ENCODE peak calls at places on chromosomes 6 and 20, in seven cellular contexts. One of them, this sample, is unnamed.

GRCh38 chr20:35768731-35769664 is 2.8 kb upstream of the PHF20 start:
- DNase-seq in dermis microvascular lymphatic vessel endothelial cell: no peak
- DNase-seq in stimulated activated CD8-positive, alpha-beta memory T cell treated with anti-CD3 and anti-CD28 coated beads, Interleukin-2, amount 100 ng/mL, for 1 hour: peak
- DNase-seq in choroid plexus epithelial cell: peak
- DNase-seq in hypothalamus: peak
- DNase-seq in posterior cingulate gyrus: peak
- DNase-seq in right atrium auricular region: peak
- DNase-seq in this sample: peak

GRCh38 chr20:5511930-5512329 is 195.2 kb upstream of the PROKR2 start:
- DNase-seq in dermis microvascular lymphatic vessel endothelial cell: no peak
- DNase-seq in stimulated activated CD8-positive, alpha-beta memory T cell treated with anti-CD3 and anti-CD28 coated beads, Interleukin-2, amount 100 ng/mL, for 1 hour: no peak
- DNase-seq in choroid plexus epithelial cell: no peak
- DNase-seq in hypothalamus: no peak
- DNase-seq in posterior cingulate gyrus: no peak
- DNase-seq in right atrium auricular region: no peak
- DNase-seq in this sample: no peak

GRCh38 chr6:119566546-119567263 is 217.1 kb upstream of the MAN1A1 start:
- DNase-seq in dermis microvascular lymphatic vessel endothelial cell: no peak
- DNase-seq in stimulated activated CD8-positive, alpha-beta memory T cell treated with anti-CD3 and anti-CD28 coated beads, Interleukin-2, amount 100 ng/mL, for 1 hour: no peak
- DNase-seq in choroid plexus epithelial cell: no peak
- DNase-seq in hypothalamus: no peak
- DNase-seq in posterior cingulate gyrus: no peak
- DNase-seq in right atrium auricular region: no peak
- DNase-seq in this sample: no peak

GRCh38 chr20:25217161-25218108 is 21.9 kb downstream of the ENTPD6 start:
- DNase-seq in dermis microvascular lymphatic vessel endothelial cell: no peak
- DNase-seq in stimulated activated CD8-positive, alpha-beta memory T cell treated with anti-CD3 and anti-CD28 coated beads, Interleukin-2, amount 100 ng/mL, for 1 hour: no peak
- DNase-seq in choroid plexus epithelial cell: no peak
- DNase-seq in hypothalamus: no peak
- DNase-seq in posterior cingulate gyrus: no peak
- DNase-seq in right atrium auricular region: no peak
- DNase-seq in this sample: no peak

GRCh38 chr20:37804584-37805566 is 98.1 kb upstream of the VSTM2L start:
- DNase-seq in dermis microvascular lymphatic vessel endothelial cell: no peak
- DNase-seq in stimulated activated CD8-positive, alpha-beta memory T cell treated with anti-CD3 and anti-CD28 coated beads, Interleukin-2, amount 100 ng/mL, for 1 hour: no peak
- DNase-seq in choroid plexus epithelial cell: peak
- DNase-seq in hypothalamus: peak
- DNase-seq in posterior cingulate gyrus: no peak
- DNase-seq in right atrium auricular region: no peak
- DNase-seq in this sample: no peak

GRCh38 chr20:61169870-61170269 is 82.2 kb upstream of the CDH4 start:
- DNase-seq in dermis microvascular lymphatic vessel endothelial cell: no peak
- DNase-seq in stimulated activated CD8-positive, alpha-beta memory T cell treated with anti-CD3 and anti-CD28 coated beads, Interleukin-2, amount 100 ng/mL, for 1 hour: no peak
- DNase-seq in choroid plexus epithelial cell: no peak
- DNase-seq in hypothalamus: no peak
- DNase-seq in posterior cingulate gyrus: no peak
- DNase-seq in right atrium auricular region: no peak
- DNase-seq in this sample: no peak

GRCh38 chr6:142458857-142459256 is 157.1 kb downstream of the ADGRG6 start:
- DNase-seq in dermis microvascular lymphatic vessel endothelial cell: no peak
- DNase-seq in stimulated activated CD8-positive, alpha-beta memory T cell treated with anti-CD3 and anti-CD28 coated beads, Interleukin-2, amount 100 ng/mL, for 1 hour: no peak
- DNase-seq in choroid plexus epithelial cell: no peak
- DNase-seq in hypothalamus: no peak
- DNase-seq in posterior cingulate gyrus: no peak
- DNase-seq in right atrium auricular region: no peak
- DNase-seq in this sample: no peak

GRCh38 chr6:5398530-5398929 is 137.2 kb downstream of the FARS2 start:
- DNase-seq in dermis microvascular lymphatic vessel endothelial cell: peak
- DNase-seq in stimulated activated CD8-positive, alpha-beta memory T cell treated with anti-CD3 and anti-CD28 coated beads, Interleukin-2, amount 100 ng/mL, for 1 hour: no peak
- DNase-seq in choroid plexus epithelial cell: peak
- DNase-seq in hypothalamus: no peak
- DNase-seq in posterior cingulate gyrus: no peak
- DNase-seq in right atrium auricular region: no peak
- DNase-seq in this sample: peak

GRCh38 chr6:13741358-13741757 is 29.7 kb upstream of the RANBP9 start:
- DNase-seq in dermis microvascular lymphatic vessel endothelial cell: no peak
- DNase-seq in stimulated activated CD8-positive, alpha-beta memory T cell treated with anti-CD3 and anti-CD28 coated beads, Interleukin-2, amount 100 ng/mL, for 1 hour: no peak
- DNase-seq in choroid plexus epithelial cell: no peak
- DNase-seq in hypothalamus: no peak
- DNase-seq in posterior cingulate gyrus: peak
- DNase-seq in right atrium auricular region: no peak
- DNase-seq in this sample: peak

GRCh38 chr20:1010659-1011058 is 8.5 kb upstream of the RSPO4 start:
- DNase-seq in dermis microvascular lymphatic vessel endothelial cell: no peak
- DNase-seq in stimulated activated CD8-positive, alpha-beta memory T cell treated with anti-CD3 and anti-CD28 coated beads, Interleukin-2, amount 100 ng/mL, for 1 hour: no peak
- DNase-seq in choroid plexus epithelial cell: no peak
- DNase-seq in hypothalamus: no peak
- DNase-seq in posterior cingulate gyrus: no peak
- DNase-seq in right atrium auricular region: no peak
- DNase-seq in this sample: no peak

GRCh38 chr20:41693136-41693979 is 75.2 kb upstream of the CHD6 start:
- DNase-seq in dermis microvascular lymphatic vessel endothelial cell: peak
- DNase-seq in stimulated activated CD8-positive, alpha-beta memory T cell treated with anti-CD3 and anti-CD28 coated beads, Interleukin-2, amount 100 ng/mL, for 1 hour: peak
- DNase-seq in choroid plexus epithelial cell: peak
- DNase-seq in hypothalamus: peak
- DNase-seq in posterior cingulate gyrus: peak
- DNase-seq in right atrium auricular region: peak
- DNase-seq in this sample: peak

GRCh38 chr6:136994782-136995181 is 50.0 kb downstream of the IL20RA start:
- DNase-seq in dermis microvascular lymphatic vessel endothelial cell: no peak
- DNase-seq in stimulated activated CD8-positive, alpha-beta memory T cell treated with anti-CD3 and anti-CD28 coated beads, Interleukin-2, amount 100 ng/mL, for 1 hour: no peak
- DNase-seq in choroid plexus epithelial cell: no peak
- DNase-seq in hypothalamus: no peak
- DNase-seq in posterior cingulate gyrus: no peak
- DNase-seq in right atrium auricular region: no peak
- DNase-seq in this sample: no peak

GRCh38 chr20:25254571-25254970 is 6.7 kb downstream of the PYGB start:
- DNase-seq in dermis microvascular lymphatic vessel endothelial cell: no peak
- DNase-seq in stimulated activated CD8-positive, alpha-beta memory T cell treated with anti-CD3 and anti-CD28 coated beads, Interleukin-2, amount 100 ng/mL, for 1 hour: no peak
- DNase-seq in choroid plexus epithelial cell: no peak
- DNase-seq in hypothalamus: no peak
- DNase-seq in posterior cingulate gyrus: no peak
- DNase-seq in right atrium auricular region: no peak
- DNase-seq in this sample: no peak

GRCh38 chr6:46051962-46052361 is 36.3 kb upstream of the CLIC5 start:
- DNase-seq in dermis microvascular lymphatic vessel endothelial cell: no peak
- DNase-seq in stimulated activated CD8-positive, alpha-beta memory T cell treated with anti-CD3 and anti-CD28 coated beads, Interleukin-2, amount 100 ng/mL, for 1 hour: no peak
- DNase-seq in choroid plexus epithelial cell: peak
- DNase-seq in hypothalamus: no peak
- DNase-seq in posterior cingulate gyrus: no peak
- DNase-seq in right atrium auricular region: no peak
- DNase-seq in this sample: no peak

GRCh38 chr6:1789092-1789491 is 179.4 kb downstream of the FOXC1 start:
- DNase-seq in dermis microvascular lymphatic vessel endothelial cell: no peak
- DNase-seq in stimulated activated CD8-positive, alpha-beta memory T cell treated with anti-CD3 and anti-CD28 coated beads, Interleukin-2, amount 100 ng/mL, for 1 hour: no peak
- DNase-seq in choroid plexus epithelial cell: peak
- DNase-seq in hypothalamus: no peak
- DNase-seq in posterior cingulate gyrus: no peak
- DNase-seq in right atrium auricular region: no peak
- DNase-seq in this sample: no peak

This sample was measured in NCI-H446.